ENCODE peak calls at places on chromosome 14, in four cellular contexts. E, N, G and H are unnamed samples.

GRCh38 chr14:54001189-54001878 is 44.7 kb upstream of the BMP4 start:
- DNase-seq in N (no peak), E (no peak), G (no peak), H (no peak)

GRCh38 chr14:33792387-33793368 is 158.2 kb downstream of the EGLN3 start:
- DNase-seq in G (peak), N (peak), E (peak), H (peak)

GRCh38 chr14:67738740-67739504 is 37.2 kb downstream of the RDH12 start:
- DNase-seq in G (peak), N (peak), E (peak), H (peak)

GRCh38 chr14:104895207-104895785 is 29.4 kb upstream of the PLD4 start:
- DNase-seq in N (peak), G (no peak), E (peak), H (peak)

GRCh38 chr14:96274122-96274910 is 18.3 kb downstream of the BDKRB1 start:
- DNase-seq in G (peak), N (no peak), E (no peak), H (no peak)

GRCh38 chr14:95830386-95830785 is 46.2 kb upstream of the TUNAR start:
- DNase-seq in N (no peak), G (no peak), E (no peak), H (no peak)

GRCh38 chr14:71711619-71712018 is 220.6 kb upstream of the RGS6 start:
- DNase-seq in E (no peak), G (peak), N (no peak), H (no peak)

GRCh38 chr14:50770586-50770985 is 60.4 kb downstream of the NIN start:
- DNase-seq in N (no peak), E (no peak), G (no peak), H (no peak)

GRCh38 chr14:93936245-93936644 is 9.1 kb downstream of the FAM181A start:
- DNase-seq in E (no peak), N (no peak), G (no peak), H (no peak)

GRCh38 chr14:98231210-98231609 is 1040.8 kb downstream of the BCL11B start:
- DNase-seq in N (no peak), G (no peak), E (no peak), H (no peak)

GRCh38 chr14:101134161-101134631 is 230.7 kb upstream of the RTL1 start:
- DNase-seq in N (no peak), G (no peak), E (no peak), H (no peak)

GRCh38 chr14:61492474-61492873 is 171.1 kb downstream of the PRKCH start:
- DNase-seq in N (no peak), G (no peak), E (no peak), H (no peak)

GRCh38 chr14:101781240-101782061 is 19.9 kb downstream of the PPP2R5C start:
- DNase-seq in N (no peak), G (no peak), E (peak), H (no peak)

DNA sequence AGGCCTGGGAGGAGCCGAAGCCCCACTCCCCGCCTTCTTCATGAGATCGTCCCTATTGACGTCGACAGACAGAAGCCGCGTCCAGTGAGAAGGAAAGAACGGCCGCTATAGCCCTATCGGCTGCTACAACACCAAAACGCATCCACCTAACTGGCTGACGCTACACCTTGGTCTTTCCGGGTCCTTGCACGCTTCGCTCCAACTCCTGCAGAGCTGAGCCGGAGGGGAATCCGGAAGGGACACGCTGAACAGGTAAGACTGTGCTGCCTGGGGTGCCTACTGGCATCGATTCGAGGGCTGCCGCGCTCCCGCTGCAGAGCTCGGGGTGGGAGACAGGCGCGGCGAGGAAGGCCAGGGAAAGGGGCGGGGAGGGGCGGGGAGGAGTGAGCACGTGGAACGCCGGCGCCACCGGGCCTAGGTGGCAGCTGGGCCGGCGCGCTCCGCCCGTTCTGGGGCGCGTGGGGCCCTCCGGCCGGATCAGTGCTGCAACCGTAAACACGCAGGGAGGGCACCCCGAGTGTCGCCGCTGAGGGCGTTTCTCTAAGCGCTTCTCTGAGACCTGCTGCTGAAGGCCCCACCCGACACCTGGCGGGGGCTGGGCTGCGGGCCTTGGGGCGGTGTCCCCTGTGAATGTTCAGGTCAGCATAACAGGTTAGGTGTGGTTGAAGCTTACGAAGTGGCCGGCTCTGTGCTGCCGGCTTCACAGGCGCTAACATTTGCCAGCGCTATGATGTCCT is at the start of gene DCAF4:
- DNase-seq in E (peak), G (peak), N (peak), H (peak)
- TF ChIP-seq POLR2A in E (no peak), G (no peak), N (no peak), H (peak)

GRCh38 chr14:70254476-70254961 is 65.8 kb upstream of the SLC8A3 start:
- DNase-seq in N (no peak), E (no peak), G (peak), H (peak)
- TF ChIP-seq POLR2A in N (no peak), E (no peak), G (no peak), H (peak)

GRCh38 chr14:85534435-85534834 is 4.5 kb downstream of the FLRT2 start:
- DNase-seq in E (peak), N (no peak), G (peak), H (no peak)

GRCh38 chr14:85533821-85534271 is 3.9 kb downstream of the FLRT2 start:
- DNase-seq in G (peak), E (peak), N (peak), H (no peak)

GRCh38 chr14:85532570-85532969 is 2.6 kb downstream of the FLRT2 start:
- DNase-seq in E (no peak), N (no peak), G (no peak), H (no peak)

GRCh38 chr14:85531594-85532391 is 1.8 kb downstream of the FLRT2 start:
- DNase-seq in N (peak), G (peak), E (peak), H (peak)

DNA sequence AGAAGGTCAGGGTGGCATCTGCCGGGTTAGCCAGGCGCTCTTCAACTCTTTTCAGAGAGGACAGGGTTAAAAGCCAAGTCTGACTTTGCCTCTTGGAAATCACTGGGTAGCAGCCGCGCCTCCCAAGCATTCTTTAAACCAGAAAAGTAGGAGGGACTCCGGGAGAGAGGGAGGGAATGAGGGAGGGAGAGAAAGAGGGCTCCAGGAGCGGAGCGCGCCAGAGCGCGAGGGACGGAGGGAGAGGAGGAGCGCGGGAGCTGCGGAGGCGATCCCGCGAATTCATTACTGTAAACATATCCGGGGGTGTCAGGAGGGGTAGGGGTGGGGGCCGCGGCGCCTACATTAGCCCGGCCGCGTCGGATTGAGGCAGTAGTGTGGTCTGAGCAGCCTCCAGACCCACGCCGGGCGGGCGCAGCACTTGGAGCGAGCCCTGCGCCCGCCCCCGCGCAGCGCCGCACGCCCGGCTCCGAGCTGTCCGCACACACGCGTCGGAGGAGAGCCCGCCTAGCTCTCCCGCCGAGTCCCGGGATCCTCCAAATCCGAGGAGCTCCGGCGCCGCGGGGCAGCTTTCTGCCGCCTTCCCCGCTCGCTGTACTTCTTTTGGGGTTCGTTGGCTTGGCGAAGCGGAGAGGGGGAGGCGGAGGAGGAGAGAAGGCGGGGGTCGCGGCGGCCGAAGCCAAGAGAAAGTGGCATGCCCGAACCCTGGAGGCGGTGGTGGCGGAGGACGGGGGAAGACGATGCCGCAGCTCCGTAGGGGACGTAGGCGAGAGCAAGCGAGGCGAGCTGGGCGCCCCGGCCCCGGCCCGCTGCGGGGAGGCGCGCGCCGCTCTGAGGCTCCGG is 3.3 kb downstream of the FLRT2 start:
- DNase-seq in N (peak), E (peak), G (peak), H (no peak)
- TF ChIP-seq POLR2A in N (peak), E (no peak), G (peak), H (no peak)

DNA sequence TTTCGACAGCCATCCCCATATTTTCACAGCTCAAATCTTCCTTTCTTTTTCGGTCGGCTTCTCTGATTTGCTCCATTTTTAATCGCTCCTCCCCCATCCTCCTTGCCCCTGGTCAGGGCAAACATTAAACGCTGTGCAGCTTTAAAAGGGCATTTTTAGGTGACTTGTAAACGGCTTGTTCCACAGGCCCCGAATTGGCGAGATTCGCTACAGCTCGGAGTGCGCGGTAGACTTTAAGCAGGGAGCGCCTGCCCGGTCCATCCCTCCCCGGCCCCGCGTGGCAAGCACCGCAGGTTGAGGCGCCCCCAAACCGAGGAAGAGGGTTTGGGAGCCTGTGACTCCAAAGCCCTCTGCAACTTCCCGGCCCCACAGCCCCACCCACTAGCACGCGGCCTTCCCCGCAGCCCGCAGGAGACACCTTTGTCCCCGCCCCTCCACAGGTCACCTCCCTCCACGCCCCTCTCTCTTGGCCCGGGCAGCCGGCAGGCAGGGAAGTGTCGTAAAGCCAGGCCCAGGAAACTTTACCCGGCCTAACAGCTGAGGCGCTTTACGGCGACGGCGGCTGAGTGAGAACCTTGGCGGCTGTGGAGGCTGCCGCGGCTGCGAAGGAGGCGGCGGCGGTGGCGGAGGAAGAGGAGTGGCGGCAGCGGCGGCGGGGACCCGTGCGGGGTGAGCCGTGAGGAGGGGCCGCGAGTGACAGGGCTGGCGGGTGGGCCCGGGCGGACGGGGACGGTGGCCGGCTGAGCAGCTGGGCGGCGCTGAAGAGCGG is at the start of gene NAA30:
- DNase-seq in E (peak), G (peak), N (peak), H (peak)
- TF ChIP-seq POLR2A in E (no peak), G (peak), N (peak), H (no peak)